ENCODE peak calls at places on chromosomes 11 and 22, in six cellular contexts. U is bronchial epithelial cell; J is stimulated activated naive CD4-positive, alpha-beta T cell; K is stimulated activated CD4-positive, alpha-beta T cell treated with anti-CD3 and anti-CD28 coated beads, Interleukin-2, amount 100 ng/mL, for 48 hours; Q is MM.1S; C is HEK293T. G is an unnamed sample.
A peak's percentile ranks its signal among the peaks of the same experiment; 100 is the strongest.

GRCh38 chr11:62504158-62504973 is 42.2 kb downstream of the AHNAK start:
- DNase-seq in J (no peak), Q (no peak), K (no peak), U (no peak), C (no peak), G (no peak)

GRCh38 chr11:14261094-14261493 is 97.9 kb downstream of the RRAS2 start:
- DNase-seq in C (no peak), J (no peak), Q (no peak), U (no peak), K (no peak), G (no peak)

GRCh38 chr11:19800714-19801519 is 88.3 kb downstream of the NAV2 start:
- DNase-seq in C (no peak), K (no peak), J (no peak), Q (no peak), U (peak; percentile 8), G (no peak)

GRCh38 chr22:22521631-22522030 is 1.6 kb upstream of the ZNF280A start:
- DNase-seq in U (no peak), K (no peak), J (no peak), Q (no peak), C (no peak), G (no peak)

GRCh38 chr22:30781271-30781875 is 86.7 kb downstream of the OSBP2 start:
- DNase-seq in J (no peak), U (peak; percentile 40), C (no peak), K (no peak), Q (no peak), G (no peak)

GRCh38 chr11:65973439-65974110 is 12.0 kb downstream of the SART1 start:
- DNase-seq in Q (no peak), K (no peak), J (no peak), U (peak; percentile 99), C (no peak), G (no peak)

GRCh38 chr11:96154802-96155520 is 188.0 kb downstream of the MAML2 start:
- DNase-seq in U (peak; percentile 41), C (no peak), K (no peak), Q (no peak), J (no peak), G (no peak)

GRCh38 chr11:117572671-117573070 is 224.3 kb downstream of the DSCAML1 start:
- DNase-seq in U (no peak), J (no peak), Q (no peak), C (no peak), K (no peak), G (no peak)

GRCh38 chr11:13008625-13009475 is at the start of gene RASSF10:
- DNase-seq in J (no peak), U (peak; percentile 79), K (peak; percentile 9), Q (peak; percentile 68), C (peak; percentile 17), G (no peak)

GRCh38 chr11:79018371-79018849 is 422.4 kb downstream of the TENM4 start:
- DNase-seq in J (no peak), Q (no peak), U (peak; percentile 65), K (no peak), C (no peak), G (no peak)

GRCh38 chr11:118785362-118785761 is 5.6 kb downstream of the DDX6 start:
- DNase-seq in Q (no peak), U (peak; percentile 25), J (no peak), C (no peak), K (no peak), G (no peak)

GRCh38 chr11:36431429-36432092 is 78.5 kb downstream of the TRAF6 start:
- DNase-seq in U (peak; percentile 97), Q (no peak), J (no peak), K (peak; percentile 39), C (peak; percentile 22), G (no peak)

GRCh38 chr11:8871283-8871775 is 39.7 kb upstream of the AKIP1 start:
- DNase-seq in J (no peak), Q (no peak), C (peak; percentile 63), U (peak; percentile 41), K (no peak), G (no peak)

GRCh38 chr11:86459002-86459385 is 84.3 kb downstream of the CCDC81 start:
- DNase-seq in C (no peak), K (no peak), J (no peak), Q (no peak), U (no peak), G (no peak)

GRCh38 chr11:45926001-45926401 is 3.5 kb downstream of the LARGE2 start:
- DNase-seq in K (no peak), Q (no peak), C (no peak), J (no peak), U (no peak), G (no peak)

GRCh38 chr22:39041908-39042307 is 1.2 kb downstream of the APOBEC3F start:
- DNase-seq in Q (no peak), U (no peak), J (no peak), K (no peak), C (no peak), G (no peak)

GRCh38 chr11:84969103-84969502 is 658.0 kb downstream of the DLG2 start:
- DNase-seq in U (no peak), K (no peak), C (no peak), Q (no peak), J (no peak), G (no peak)

GRCh38 chr22:22940961-22941605 is 53.5 kb downstream of the IGLL5 start:
- DNase-seq in C (no peak), J (no peak), K (no peak), Q (no peak), U (no peak), G (no peak)

GRCh38 chr11:119722281-119722794 is 6.7 kb downstream of the NECTIN1 start:
- DNase-seq in C (no peak), K (no peak), U (no peak), Q (peak; percentile 78), J (no peak), G (no peak)

GRCh38 chr11:10499452-10500262 is 41.3 kb downstream of the RNF141 start:
- DNase-seq in J (no peak), K (no peak), Q (no peak), C (no peak), U (no peak), G (no peak)

GRCh38 chr11:117861151-117862018 is 15.1 kb downstream of the FXYD6 start:
- DNase-seq in C (peak; percentile 69), J (no peak), Q (no peak), K (no peak), U (peak; percentile 22), G (no peak)

GRCh38 chr11:67647471-67647870 is 3.1 kb downstream of the ACY3 start:
- DNase-seq in J (no peak), C (no peak), U (no peak), Q (no peak), K (no peak), G (no peak)

GRCh38 chr11:36296925-36297604 is 977 bp downstream of the PRR5L start:
- DNase-seq in Q (no peak), J (no peak), U (peak; percentile 42), K (no peak), C (no peak), G (peak; percentile 47)

GRCh38 chr11:126359431-126360048 is 4.1 kb downstream of the ST3GAL4 start:
- DNase-seq in Q (no peak), J (no peak), K (no peak), C (no peak), U (no peak), G (no peak)

GRCh38 chr11:46618789-46619188 is 1.4 kb downstream of the ATG13 start:
- DNase-seq in Q (no peak), K (no peak), U (no peak), C (no peak), J (no peak), G (no peak)

GRCh38 chr11:116312560-116313340 is 460.0 kb downstream of the BUD13 start:
- DNase-seq in J (no peak), Q (no peak), U (peak; percentile 12), K (no peak), C (no peak), G (no peak)

GRCh38 chr11:2387266-2387982 is 10.3 kb downstream of the CD81 start:
- DNase-seq in J (no peak), U (no peak), C (no peak), Q (peak; percentile 44), K (no peak), G (no peak)

GRCh38 chr11:119846374-119846773 is 117.4 kb upstream of the NECTIN1 start:
- DNase-seq in Q (no peak), U (no peak), C (no peak), K (no peak), J (no peak), G (no peak)